ENCODE peak calls at places on chromosomes 11 and 22, in ten cellular contexts. R is AG09309; P is hypothalamus; F is activated naive CD4-positive, alpha-beta T cell treated with anti-CD3 and anti-CD28 coated beads, Interleukin-2, amount 50 U/mL, for 16 hours; C is HS-27A; V is DMS153; O is fibroblast of lung; Y is AG08395; Z is NCI-H1930; J is dorsolateral prefrontal cortex. G is an unnamed sample.

GRCh38 chr11:94895971-94896370 is 77.4 kb downstream of the CWC15 start:
- DNase-seq in R (no peak), Y (peak; percentile 50), P (no peak), O (peak; percentile 87), V (no peak), J (no peak), F (no peak), Z (no peak), C (no peak), G (no peak)

GRCh38 chr11:31646206-31646605 is 136.6 kb downstream of the ELP4 start:
- DNase-seq in C (no peak), O (peak; percentile 63), J (no peak), F (no peak), P (no peak), Y (no peak), R (no peak), V (no peak), Z (no peak), G (no peak)

GRCh38 chr11:41316726-41317125 is 142.7 kb downstream of the LRRC4C start:
- DNase-seq in P (no peak), F (no peak), R (no peak), J (no peak), V (no peak), Z (no peak), C (no peak), Y (no peak), O (peak; percentile 95), G (no peak)

GRCh38 chr11:61599968-61600710 is 19.3 kb upstream of the SYT7 start:
- DNase-seq in R (no peak), J (peak; percentile 60), Z (no peak), F (no peak), Y (no peak), C (no peak), O (no peak), P (no peak), V (no peak), G (no peak)

GRCh38 chr11:113957016-113957415 is 17.9 kb upstream of the HTR3A start:
- DNase-seq in F (no peak), P (no peak), V (no peak), J (no peak), C (no peak), Y (no peak), O (no peak), Z (no peak), R (no peak), G (no peak)

GRCh38 chr11:90496722-90497121 is 273.9 kb upstream of the CHORDC1 start:
- DNase-seq in J (no peak), R (no peak), V (no peak), C (no peak), Y (no peak), Z (no peak), O (no peak), P (no peak), F (no peak), G (no peak)

GRCh38 chr11:82462588-82462987 is 271.1 kb downstream of the FAM181B start:
- DNase-seq in Z (no peak), J (no peak), Y (no peak), F (no peak), C (no peak), O (no peak), V (no peak), R (no peak), P (no peak), G (no peak)

GRCh38 chr22:25120093-25120561 is 79.5 kb upstream of the CRYBB3 start:
- DNase-seq in Z (no peak), V (peak; percentile 70), O (no peak), J (no peak), F (no peak), R (no peak), C (no peak), Y (no peak), P (no peak), G (no peak)

GRCh38 chr11:2305862-2306823 is 4.3 kb downstream of the TSPAN32 start:
- DNase-seq in Z (no peak), C (no peak), J (no peak), V (no peak), O (peak; percentile 85), P (no peak), R (peak; percentile 37), F (no peak), Y (peak; percentile 85), G (no peak)

GRCh38 chr11:2271327-2272240 is 1.2 kb upstream of the ASCL2 start:
- DNase-seq in F (no peak), Y (no peak), C (no peak), R (no peak), O (no peak), V (no peak), Z (no peak), P (no peak), J (no peak), G (no peak)

GRCh38 chr11:33227578-33228261 is 29.5 kb upstream of the HIPK3 start:
- DNase-seq in F (no peak), C (no peak), R (peak; percentile 23), P (no peak), Z (no peak), O (peak; percentile 26), V (no peak), Y (peak; percentile 10), J (no peak), G (no peak)

GRCh38 chr22:39255449-39256185 is 10.8 kb upstream of the PDGFB start:
- DNase-seq in Y (no peak), P (no peak), C (no peak), V (no peak), Z (no peak), R (no peak), O (no peak), F (no peak), J (no peak), G (no peak)

GRCh38 chr22:48541401-48542098 is 1286.1 kb downstream of the BRD1 start:
- DNase-seq in C (no peak), J (no peak), O (no peak), F (no peak), P (no peak), V (no peak), Z (no peak), R (no peak), Y (no peak), G (no peak)

GRCh38 chr11:83072689-83073242 is 1.1 kb upstream of the RAB30 start:
- DNase-seq in R (no peak), Z (no peak), J (no peak), C (no peak), F (no peak), V (no peak), O (no peak), P (no peak), Y (no peak), G (no peak)

GRCh38 chr11:65786008-65786785 is 666 bp upstream of the OVOL1 start:
- DNase-seq in V (no peak), J (no peak), Y (no peak), Z (no peak), O (no peak), P (no peak), F (peak; percentile 28), R (no peak), C (no peak), G (no peak)

GRCh38 chr22:27594474-27595134 is 207.0 kb downstream of the MN1 start:
- DNase-seq in Y (no peak), V (no peak), J (no peak), O (no peak), R (no peak), C (no peak), F (no peak), P (no peak), Z (no peak), G (no peak)

GRCh38 chr22:50526849-50527801 is 1.7 kb upstream of the SCO2 start:
- DNase-seq in O (peak; percentile 23), Z (no peak), F (peak; percentile 39), R (no peak), J (no peak), P (no peak), Y (no peak), V (no peak), C (no peak), G (no peak)

GRCh38 chr11:17197431-17197898 is 10.3 kb downstream of the PIK3C2A start:
- DNase-seq in Z (no peak), C (no peak), P (no peak), F (no peak), Y (no peak), J (no peak), O (peak; percentile 46), V (no peak), R (no peak), G (peak; percentile 38)

GRCh38 chr11:35545604-35546003 is 20.2 kb upstream of the PAMR1 start:
- DNase-seq in J (no peak), F (no peak), P (no peak), Z (no peak), C (no peak), O (no peak), R (no peak), V (no peak), Y (no peak), G (no peak)

GRCh38 chr11:124748481-124749338 is 3.3 kb downstream of the VSIG2 start:
- DNase-seq in P (no peak), C (no peak), Z (no peak), J (no peak), F (no peak), V (no peak), Y (no peak), O (peak; percentile 20), R (no peak), G (no peak)

GRCh38 chr11:114892381-114893197 is 214.3 kb downstream of the NXPE2 start:
- DNase-seq in Z (no peak), R (no peak), J (no peak), P (no peak), Y (no peak), V (no peak), F (no peak), O (no peak), C (no peak), G (no peak)

GRCh38 chr22:39748877-39749276 is 144.7 kb downstream of the ENTHD1 start:
- DNase-seq in J (no peak), V (peak; percentile 81), F (no peak), O (peak; percentile 61), C (no peak), Y (no peak), R (peak; percentile 16), P (no peak), Z (peak; percentile 39), G (no peak)

GRCh38 chr11:68916439-68916838 is 12.7 kb downstream of the IGHMBP2 start:
- DNase-seq in F (no peak), C (no peak), Y (no peak), Z (no peak), O (no peak), R (no peak), V (no peak), J (no peak), P (no peak), G (no peak)

GRCh38 chr11:97683733-97684132 is 1293.9 kb downstream of the JRKL start:
- DNase-seq in F (no peak), P (no peak), J (no peak), Z (no peak), R (no peak), Y (no peak), V (no peak), O (no peak), C (no peak), G (no peak)

GRCh38 chr11:3162410-3163240 is 2.5 kb downstream of the OSBPL5 start:
- DNase-seq in O (no peak), J (no peak), V (no peak), Z (no peak), R (no peak), C (no peak), Y (no peak), F (no peak), P (no peak), G (no peak)

GRCh38 chr22:40603088-40603605 is 33.4 kb downstream of the MRTFA start:
- DNase-seq in Y (peak; percentile 45), Z (no peak), P (no peak), C (no peak), F (no peak), O (peak; percentile 87), V (no peak), J (no peak), R (no peak), G (peak; percentile 55)

GRCh38 chr11:31150011-31150410 is 219.5 kb downstream of the DCDC1 start:
- DNase-seq in Z (no peak), O (no peak), P (no peak), R (no peak), J (no peak), F (no peak), Y (no peak), C (no peak), V (no peak), G (no peak)

GRCh38 chr11:19868281-19868821 is 155.7 kb downstream of the NAV2 start:
- DNase-seq in F (no peak), C (peak; percentile 45), Y (peak; percentile 84), P (no peak), R (peak; percentile 81), Z (no peak), J (peak; percentile 6), V (peak; percentile 54), O (peak; percentile 91), G (no peak)